ENCODE peak calls at places on chromosomes 13 and 19, in five cellular contexts. K, P, Q, I and E are unnamed samples.

GRCh38 chr19:41027273-41027967 is 36.3 kb downstream of the CYP2B6 start:
- DNase-seq in K (no peak), P (no peak), Q (no peak), I (no peak), E (no peak)

GRCh38 chr13:42384265-42384664 is 112.3 kb downstream of the AKAP11 start:
- DNase-seq in K (no peak), P (no peak), Q (no peak), I (no peak), E (no peak)

GRCh38 chr13:23848639-23849282 is 40.4 kb downstream of the MIPEP start:
- DNase-seq in K (no peak), P (no peak), Q (no peak), I (no peak), E (no peak)

GRCh38 chr19:41192574-41193419 is at the start of gene CYP2S1:
- DNase-seq in K (no peak), P (no peak), Q (no peak), I (no peak), E (peak)

GRCh38 chr13:38180100-38180499 is 169.6 kb upstream of the UFM1 start:
- DNase-seq in K (no peak), P (no peak), Q (no peak), I (no peak), E (no peak)

GRCh38 chr19:508204-509150 is 1.2 kb downstream of the TPGS1 start:
- DNase-seq in K (no peak), P (no peak), Q (peak), I (no peak), E (no peak)

GRCh38 chr19:870314-870713 is 10.8 kb downstream of the CFD start:
- DNase-seq in K (no peak), P (no peak), Q (no peak), I (no peak), E (no peak)

GRCh38 chr19:1904385-1905070 is 671 bp upstream of the ADAT3 start:
- DNase-seq in K (no peak), P (peak), Q (no peak), I (no peak), E (peak)

GRCh38 chr19:43561144-43561970 is 14.0 kb downstream of the XRCC1 start:
- DNase-seq in K (no peak), P (no peak), Q (no peak), I (no peak), E (no peak)

GRCh38 chr13:71115301-71115700 is 751.7 kb downstream of the DACH1 start:
- DNase-seq in K (no peak), P (no peak), Q (no peak), I (no peak), E (no peak)

GRCh38 chr13:27170521-27171243 is 929 bp downstream of the USP12 start:
- DNase-seq in K (peak), P (no peak), Q (peak), I (no peak), E (peak)

GRCh38 chr19:16328824-16329482 is 4.3 kb downstream of the KLF2 start:
- DNase-seq in K (peak), P (no peak), Q (no peak), I (no peak), E (no peak)

GRCh38 chr19:48529156-48529555 is 17.5 kb upstream of the LMTK3 start:
- DNase-seq in K (no peak), P (no peak), Q (no peak), I (no peak), E (no peak)
- TF ChIP-seq POLR2A in K (no peak), P (no peak), Q (no peak), I (no peak), E (no peak)

DNA sequence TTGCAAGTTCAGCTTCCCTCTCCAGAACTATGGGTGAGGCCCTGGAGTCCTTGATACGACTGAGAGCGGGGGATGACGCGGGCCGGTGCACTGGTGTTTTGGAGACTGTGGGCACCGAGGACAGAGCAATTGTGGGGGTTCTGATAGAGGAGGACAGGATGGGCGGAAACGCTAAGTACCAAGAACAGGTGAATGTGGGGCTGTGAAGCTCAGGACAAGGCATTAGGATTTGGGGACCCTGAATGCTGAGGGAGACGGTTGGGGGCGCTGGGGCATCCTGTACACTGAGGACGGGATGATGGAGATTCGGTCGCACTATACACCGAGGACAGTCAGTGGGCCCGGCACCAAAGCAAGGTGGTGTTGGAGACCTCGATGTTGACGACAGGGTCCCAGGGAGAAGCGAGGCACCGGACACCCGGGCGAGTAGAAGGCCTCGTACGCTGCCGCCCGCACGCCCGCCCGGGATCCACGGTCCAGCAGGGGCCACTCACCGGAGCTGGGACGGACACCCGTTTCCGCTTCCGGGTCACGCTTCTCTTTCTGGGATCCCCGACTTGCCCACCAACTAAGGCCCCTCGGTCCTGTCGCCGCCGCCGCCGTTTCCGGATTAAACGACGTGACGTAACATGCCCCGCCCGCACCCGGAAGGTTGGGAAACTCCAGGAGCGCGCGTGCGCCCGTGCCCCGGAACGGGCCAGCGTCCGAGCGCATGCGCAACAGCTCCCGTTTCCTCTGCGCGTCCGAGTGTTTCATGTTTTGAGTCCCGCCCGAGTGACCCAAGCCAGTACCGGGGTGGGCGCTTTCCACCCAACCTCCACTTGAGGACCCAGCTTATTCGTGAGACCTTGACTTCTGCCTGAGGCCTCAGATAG is at the start of gene CHMP2A:
- DNase-seq in K (peak), P (peak), Q (peak), I (peak), E (peak)
- TF ChIP-seq POLR2A in K (no peak), P (peak), Q (peak), I (peak), E (peak)

DNA sequence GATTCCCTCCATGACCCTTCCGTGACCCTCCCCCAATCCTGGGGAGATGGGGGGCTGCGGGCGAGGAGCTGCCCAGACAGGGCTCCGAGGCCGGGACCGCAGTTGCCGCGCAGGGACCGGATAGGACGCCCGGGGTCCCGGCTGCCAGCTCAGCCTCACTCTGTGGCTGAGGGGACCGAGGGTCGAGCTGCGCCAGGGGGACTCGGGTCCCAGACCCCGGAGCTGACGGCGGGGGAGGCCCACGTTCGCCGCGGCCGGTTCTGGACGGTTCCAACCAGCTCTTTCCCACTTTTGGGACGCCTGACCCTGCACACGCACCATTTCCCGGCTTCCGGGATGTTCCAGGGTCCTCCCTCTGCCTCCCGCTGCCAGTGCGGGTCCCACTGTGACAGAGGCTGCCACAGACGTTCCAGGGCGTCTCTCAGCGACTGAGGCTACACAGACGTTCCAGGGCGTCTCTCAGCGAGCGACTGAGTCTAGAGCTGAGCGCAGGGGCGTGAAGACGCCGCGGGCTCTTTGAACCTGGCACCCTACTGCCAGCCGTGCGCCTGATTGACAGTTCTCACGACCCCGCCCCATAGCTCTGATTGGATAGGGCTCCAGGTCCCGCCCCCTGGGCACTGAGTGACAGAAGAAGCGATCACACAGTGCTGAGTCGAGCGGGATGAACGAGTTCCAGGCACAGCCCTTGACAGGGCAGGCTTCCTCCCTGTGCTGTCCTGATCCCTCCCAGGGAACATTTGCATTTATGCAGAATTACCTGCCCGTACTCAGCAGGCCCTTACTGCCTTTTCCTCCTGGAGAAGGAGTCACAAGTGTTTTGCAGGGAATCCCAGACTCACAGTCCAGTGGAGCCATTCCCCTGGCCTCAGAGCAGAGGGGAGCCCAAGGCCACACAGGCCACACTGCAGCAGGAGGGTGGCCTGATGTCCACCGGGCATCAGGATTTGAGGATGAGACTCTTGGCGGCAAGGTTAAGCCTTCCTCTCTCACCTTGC is at the start of gene ZNF563:
- DNase-seq in K (peak), P (peak), Q (peak), I (peak), E (peak)
- TF ChIP-seq POLR2A in K (peak), P (peak), Q (peak), I (peak), E (peak)

DNA sequence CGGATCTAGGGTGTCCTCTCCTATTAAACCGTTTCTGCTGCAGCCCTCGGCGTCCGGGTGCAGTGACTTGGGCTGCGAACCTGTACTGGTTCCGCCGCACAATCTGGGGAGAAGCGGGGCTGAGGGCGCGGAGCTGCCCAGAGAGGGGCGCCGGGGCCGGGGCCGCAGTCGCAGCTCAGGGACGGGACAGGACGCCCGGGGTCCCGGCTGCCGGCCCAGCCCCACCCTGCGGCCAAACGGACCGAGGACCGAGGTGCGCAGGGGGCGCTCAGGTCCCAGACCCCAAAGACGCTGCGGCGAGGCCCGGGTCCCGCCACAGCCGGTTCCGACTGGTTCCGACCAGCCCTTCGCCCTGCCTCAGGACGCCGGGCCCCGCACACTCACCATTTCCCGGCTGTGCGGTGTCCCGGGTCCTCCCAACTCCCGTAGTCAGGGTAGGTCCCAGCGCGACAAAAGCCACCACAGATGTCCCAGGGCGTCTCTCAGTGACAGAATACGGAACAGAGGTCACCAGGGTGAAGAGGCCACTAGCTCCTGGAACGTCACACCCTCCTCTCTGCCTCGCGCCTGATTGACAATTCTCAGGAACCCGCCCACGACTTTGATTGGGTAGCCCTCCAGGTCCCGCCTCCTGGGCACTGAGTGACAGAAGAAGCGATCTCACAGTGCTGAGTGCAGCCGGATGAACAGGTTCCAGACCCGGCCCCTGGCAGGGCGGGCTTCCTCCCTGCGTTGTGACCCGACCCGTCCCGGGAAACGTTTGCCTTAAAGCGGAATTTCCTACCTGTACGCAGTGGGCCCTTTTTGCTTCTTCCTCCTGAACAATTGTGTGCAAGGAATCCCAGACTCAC is at the start of gene ZNF44:
- DNase-seq in K (peak), P (peak), Q (peak), I (peak), E (peak)
- TF ChIP-seq POLR2A in K (peak), P (peak), Q (peak), I (peak), E (peak)

GRCh38 chr19:45119582-45119981 is 26.6 kb downstream of the PPP1R37 start:
- DNase-seq in K (no peak), P (no peak), Q (no peak), I (no peak), E (no peak)
- TF ChIP-seq POLR2A in K (no peak), P (no peak), Q (no peak), I (no peak), E (no peak)

GRCh38 chr19:19137556-19138109 is 645 bp downstream of the TMEM161A start:
- DNase-seq in K (no peak), P (no peak), Q (no peak), I (no peak), E (no peak)

GRCh38 chr19:19131989-19132388 is 6.3 kb downstream of the TMEM161A start:
- DNase-seq in K (no peak), P (no peak), Q (no peak), I (no peak), E (no peak)

GRCh38 chr19:19132912-19133311 is 5.4 kb downstream of the TMEM161A start:
- DNase-seq in K (no peak), P (no peak), Q (no peak), I (no peak), E (no peak)

GRCh38 chr19:19133985-19134384 is 4.3 kb downstream of the TMEM161A start:
- DNase-seq in K (no peak), P (no peak), Q (no peak), I (no peak), E (no peak)

GRCh38 chr19:19134687-19135158 is 3.6 kb downstream of the TMEM161A start:
- DNase-seq in K (peak), P (no peak), Q (peak), I (no peak), E (peak)
- TF ChIP-seq POLR2A in K (no peak), P (no peak), Q (no peak), I (no peak), E (no peak)

GRCh38 chr19:9586764-9587163 is 2.5 kb upstream of the ZNF121 start:
- DNase-seq in K (peak), P (peak), Q (peak), I (no peak), E (peak)

GRCh38 chr19:9580728-9581127 is 3.6 kb downstream of the ZNF121 start:
- DNase-seq in K (no peak), P (no peak), Q (no peak), I (no peak), E (no peak)

DNA sequence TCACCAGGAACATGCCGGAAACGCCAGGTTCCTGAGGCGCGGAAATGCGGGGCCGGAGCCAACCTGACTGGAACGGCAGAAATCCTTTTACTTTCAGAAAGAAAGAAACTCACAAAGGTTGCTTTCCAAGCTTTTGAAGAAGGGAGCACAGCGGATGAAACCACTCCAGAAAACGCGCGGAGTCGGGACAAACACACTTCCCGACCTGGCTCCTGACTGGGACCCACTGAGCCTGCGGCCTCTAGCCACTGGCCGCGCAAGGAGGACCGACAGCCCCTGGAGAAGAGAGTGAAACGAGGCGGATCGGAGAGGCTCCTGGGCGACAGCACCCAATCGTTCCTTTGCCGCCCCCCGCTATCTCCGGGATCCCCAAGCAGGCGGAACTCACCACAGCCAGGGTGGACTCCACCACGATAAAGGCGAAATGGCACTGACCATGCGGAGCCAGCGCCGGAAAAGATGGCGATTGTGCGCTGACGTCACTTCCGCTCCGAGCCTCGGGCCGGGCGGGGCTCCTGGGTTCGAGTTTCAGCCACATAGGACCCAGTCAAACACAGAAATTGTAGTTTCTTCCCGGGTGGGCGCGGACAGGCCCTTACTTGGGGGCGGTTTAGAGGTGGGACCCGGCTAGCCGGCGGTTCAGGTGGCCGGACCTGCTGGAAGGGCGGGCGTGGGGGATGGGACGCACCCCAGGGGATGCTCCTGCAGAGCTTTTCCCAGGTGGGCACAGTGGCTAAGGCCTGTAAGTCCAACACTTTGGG is at the start of gene ZNF121:
- DNase-seq in K (peak), P (peak), Q (peak), I (peak), E (peak)
- TF ChIP-seq POLR2A in K (no peak), P (no peak), Q (no peak), I (no peak), E (peak)